ENCODE peak calls at places on chromosomes 5 and 9, in six cellular contexts. One of them, this sample, is unnamed.
A peak's percentile ranks its signal among the peaks of the same experiment; 100 is the strongest.

GRCh38 chr9:105663914-105664313 is 1.7 kb downstream of the TAL2 start:
- DNase-seq in astrocyte: no peak
- DNase-seq in K562: no peak
- DNase-seq in mesendoderm: no peak
- DNase-seq in IMR-90: no peak
- DNase-seq in colonic mucosa: no peak
- DNase-seq in this sample: no peak

GRCh38 chr5:132498686-132499271 is 8.2 kb upstream of the IRF1 start:
- DNase-seq in mesendoderm: no peak
- DNase-seq in colonic mucosa: peak; percentile 17
- DNase-seq in IMR-90: peak; percentile 20
- DNase-seq in K562: no peak
- DNase-seq in astrocyte: peak; percentile 36
- DNase-seq in this sample: no peak

GRCh38 chr5:91381774-91382492 is 1.2 kb downstream of the ARRDC3 start:
- DNase-seq in K562: peak; percentile 87
- DNase-seq in colonic mucosa: peak; percentile 91
- DNase-seq in mesendoderm: peak; percentile 94
- DNase-seq in IMR-90: peak; percentile 89
- DNase-seq in astrocyte: peak; percentile 77
- DNase-seq in this sample: peak; percentile 89

GRCh38 chr9:113868501-113868900 is 7.6 kb upstream of the ZNF618 start:
- DNase-seq in colonic mucosa: no peak
- DNase-seq in mesendoderm: no peak
- DNase-seq in K562: peak; percentile 35
- DNase-seq in astrocyte: peak; percentile 62
- DNase-seq in IMR-90: no peak
- DNase-seq in this sample: no peak

GRCh38 chr5:10601246-10602030 is 37.6 kb downstream of the ANKRD33B start:
- DNase-seq in IMR-90: peak; percentile 91
- DNase-seq in mesendoderm: no peak
- DNase-seq in astrocyte: peak; percentile 87
- DNase-seq in colonic mucosa: peak; percentile 76
- DNase-seq in K562: peak; percentile 76
- DNase-seq in this sample: no peak

GRCh38 chr9:2241875-2242741 is 227.0 kb downstream of the SMARCA2 start:
- DNase-seq in astrocyte: peak; percentile 90
- DNase-seq in IMR-90: peak; percentile 88
- DNase-seq in mesendoderm: peak; percentile 96
- DNase-seq in K562: peak; percentile 73
- DNase-seq in colonic mucosa: peak; percentile 82
- DNase-seq in this sample: peak; percentile 94

GRCh38 chr9:96048116-96048953 is 172.8 kb downstream of the ERCC6L2 start:
- DNase-seq in IMR-90: no peak
- DNase-seq in astrocyte: no peak
- DNase-seq in colonic mucosa: no peak
- DNase-seq in K562: no peak
- DNase-seq in mesendoderm: no peak
- DNase-seq in this sample: peak; percentile 80

GRCh38 chr9:112446518-112446917 is 40.1 kb upstream of the KIAA1958 start:
- DNase-seq in mesendoderm: peak; percentile 33
- DNase-seq in astrocyte: no peak
- DNase-seq in K562: no peak
- DNase-seq in colonic mucosa: no peak
- DNase-seq in IMR-90: no peak
- DNase-seq in this sample: no peak

GRCh38 chr5:159780246-159780645 is 136.0 kb upstream of the ADRA1B start:
- DNase-seq in astrocyte: peak; percentile 36
- DNase-seq in colonic mucosa: no peak
- DNase-seq in IMR-90: peak; percentile 21
- DNase-seq in K562: no peak
- DNase-seq in mesendoderm: no peak
- DNase-seq in this sample: no peak

GRCh38 chr5:89449392-89450148 is 566.6 kb upstream of the MEF2C start:
- DNase-seq in K562: no peak
- DNase-seq in colonic mucosa: no peak
- DNase-seq in mesendoderm: no peak
- DNase-seq in IMR-90: no peak
- DNase-seq in astrocyte: no peak
- DNase-seq in this sample: no peak

GRCh38 chr5:33146916-33147315 is 293.8 kb upstream of the TARS1 start:
- DNase-seq in mesendoderm: no peak
- DNase-seq in colonic mucosa: no peak
- DNase-seq in astrocyte: peak; percentile 32
- DNase-seq in IMR-90: peak; percentile 67
- DNase-seq in K562: no peak
- DNase-seq in this sample: no peak
- H3K9ac ChIP-seq in mesendoderm: no peak overlapping the region
- H3K9ac ChIP-seq in colonic mucosa: no peak overlapping the region
- H3K9ac ChIP-seq in astrocyte: no peak overlapping the region
- H3K9ac ChIP-seq in IMR-90: no peak overlapping the region
- H3K9ac ChIP-seq in K562: no peak overlapping the region
- H3K9ac ChIP-seq in this sample: no peak overlapping the region

GRCh38 chr5:1111727-1112289 is at the start of gene SLC12A7:
- DNase-seq in K562: peak; percentile 50
- DNase-seq in colonic mucosa: peak; percentile 83
- DNase-seq in mesendoderm: peak; percentile 56
- DNase-seq in IMR-90: no peak
- DNase-seq in astrocyte: no peak
- DNase-seq in this sample: peak; percentile 77

GRCh38 chr5:1109542-1110259 is 2.2 kb downstream of the SLC12A7 start:
- DNase-seq in astrocyte: no peak
- DNase-seq in IMR-90: no peak
- DNase-seq in mesendoderm: no peak
- DNase-seq in colonic mucosa: no peak
- DNase-seq in K562: no peak
- DNase-seq in this sample: no peak

GRCh38 chr5:1112596-1113331 is 901 bp upstream of the SLC12A7 start:
- DNase-seq in astrocyte: no peak
- DNase-seq in K562: no peak
- DNase-seq in IMR-90: no peak
- DNase-seq in colonic mucosa: no peak
- DNase-seq in mesendoderm: no peak
- DNase-seq in this sample: no peak

GRCh38 chr5:1110260-1110929 is 1.5 kb downstream of the SLC12A7 start:
- DNase-seq in colonic mucosa: peak; percentile 58
- DNase-seq in IMR-90: no peak
- DNase-seq in K562: no peak
- DNase-seq in astrocyte: no peak
- DNase-seq in mesendoderm: no peak
- DNase-seq in this sample: no peak

GRCh38 chr5:1110930-1111726 is 735 bp downstream of the SLC12A7 start:
- DNase-seq in K562: no peak
- DNase-seq in astrocyte: no peak
- DNase-seq in mesendoderm: peak; percentile 29
- DNase-seq in colonic mucosa: no peak
- DNase-seq in IMR-90: no peak
- DNase-seq in this sample: peak; percentile 74
- H3K4me3 ChIP-seq in K562: peak overlapping the region; percentile 34
- H3K4me3 ChIP-seq in astrocyte: peak overlapping the region; percentile 44
- H3K4me3 ChIP-seq in mesendoderm: peak overlapping the region; percentile 70
- H3K4me3 ChIP-seq in colonic mucosa: peak overlapping the region; percentile 94
- H3K4me3 ChIP-seq in IMR-90: peak overlapping the region; percentile 81
- H3K4me3 ChIP-seq in this sample: peak overlapping the region; percentile 94

DNA sequence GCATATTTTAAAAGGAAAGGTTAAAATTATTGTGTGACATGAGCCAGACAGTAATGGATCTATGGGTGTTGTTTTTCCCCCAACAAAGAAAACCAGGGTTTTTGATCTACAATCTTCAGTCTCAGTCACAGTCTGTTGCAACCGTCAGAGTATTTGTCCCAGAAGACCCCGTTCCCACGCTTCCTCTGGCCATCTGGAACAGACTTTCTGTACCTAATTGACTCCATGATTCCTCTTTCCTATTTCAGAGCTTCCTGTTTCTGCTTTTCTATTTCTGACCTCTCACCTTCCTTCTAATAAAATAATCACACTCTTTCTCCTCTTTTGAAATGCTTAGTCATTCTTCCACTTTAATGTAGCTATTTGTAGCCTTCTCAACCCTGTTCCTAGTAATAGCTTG is 1044.8 kb downstream of the DTWD2 start:
- DNase-seq in IMR-90: no peak
- DNase-seq in K562: no peak
- DNase-seq in colonic mucosa: no peak
- DNase-seq in astrocyte: no peak
- DNase-seq in mesendoderm: no peak
- DNase-seq in this sample: no peak
- H3K9ac ChIP-seq in IMR-90: no peak overlapping the region
- H3K9ac ChIP-seq in K562: no peak overlapping the region
- H3K9ac ChIP-seq in colonic mucosa: no peak overlapping the region
- H3K9ac ChIP-seq in astrocyte: no peak overlapping the region
- H3K9ac ChIP-seq in mesendoderm: no peak overlapping the region
- H3K9ac ChIP-seq in this sample: no peak overlapping the region

GRCh38 chr9:133710661-133711427 is 27.3 kb downstream of the SARDH start:
- DNase-seq in astrocyte: no peak
- DNase-seq in K562: no peak
- DNase-seq in mesendoderm: no peak
- DNase-seq in IMR-90: no peak
- DNase-seq in colonic mucosa: no peak
- DNase-seq in this sample: no peak

GRCh38 chr9:133711428-133712220 is 26.5 kb downstream of the SARDH start:
- DNase-seq in astrocyte: peak; percentile 76
- DNase-seq in colonic mucosa: no peak
- DNase-seq in mesendoderm: no peak
- DNase-seq in IMR-90: peak; percentile 85
- DNase-seq in K562: no peak
- DNase-seq in this sample: no peak

GRCh38 chr9:133708770-133709611 is 29.2 kb downstream of the SARDH start:
- DNase-seq in colonic mucosa: no peak
- DNase-seq in IMR-90: no peak
- DNase-seq in mesendoderm: no peak
- DNase-seq in K562: no peak
- DNase-seq in astrocyte: no peak
- DNase-seq in this sample: peak; percentile 50

GRCh38 chr9:133708123-133708769 is 29.9 kb downstream of the SARDH start:
- DNase-seq in K562: no peak
- DNase-seq in IMR-90: no peak
- DNase-seq in mesendoderm: no peak
- DNase-seq in colonic mucosa: no peak
- DNase-seq in astrocyte: no peak
- DNase-seq in this sample: no peak

DNA sequence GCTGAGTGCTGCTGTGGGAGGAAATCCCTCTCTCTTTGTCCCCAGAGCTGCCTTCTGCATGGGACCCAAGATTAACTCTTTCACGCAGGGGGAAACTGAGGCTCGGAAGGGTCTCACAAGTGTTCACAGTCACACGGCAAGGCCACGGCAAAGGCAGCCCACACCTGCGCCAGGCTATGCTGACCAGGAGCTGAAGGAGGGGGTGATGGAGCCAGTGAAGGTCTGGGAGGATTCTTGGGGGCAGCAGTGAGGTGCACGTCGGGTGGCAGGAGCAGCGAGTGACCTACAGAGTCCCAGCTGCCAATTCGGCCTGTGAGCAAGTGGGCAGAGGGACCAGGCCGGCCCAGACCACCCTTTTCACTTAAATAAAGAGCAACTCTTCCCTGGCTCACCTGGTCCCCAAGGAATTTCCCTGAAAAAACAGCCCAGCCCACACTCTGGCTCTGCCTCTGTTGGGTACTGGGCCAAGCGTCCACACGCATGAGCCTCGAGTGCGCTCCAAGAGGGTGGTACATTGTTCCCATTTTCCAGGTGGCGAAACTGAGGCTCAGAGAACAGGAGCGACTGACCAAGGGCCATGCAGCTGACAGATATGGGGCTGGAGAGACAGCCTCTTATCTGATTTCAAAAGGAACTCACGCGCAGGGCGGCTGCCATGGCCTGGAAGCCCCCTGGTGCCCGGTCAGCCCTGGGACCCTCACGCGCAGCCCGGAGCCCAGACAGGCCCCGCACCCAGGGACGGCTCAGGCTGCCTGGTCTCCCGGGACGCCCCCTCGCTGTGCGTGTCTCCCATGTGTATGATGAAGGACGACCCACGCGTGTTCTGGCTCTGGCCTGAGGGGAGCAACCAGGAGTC is 28.2 kb downstream of the SARDH start:
- DNase-seq in K562: no peak
- DNase-seq in IMR-90: no peak
- DNase-seq in mesendoderm: no peak
- DNase-seq in astrocyte: no peak
- DNase-seq in colonic mucosa: no peak
- DNase-seq in this sample: no peak
- H3K4me3 ChIP-seq in K562: no peak overlapping the region
- H3K4me3 ChIP-seq in IMR-90: no peak overlapping the region
- H3K4me3 ChIP-seq in mesendoderm: no peak overlapping the region
- H3K4me3 ChIP-seq in astrocyte: no peak overlapping the region
- H3K4me3 ChIP-seq in colonic mucosa: no peak overlapping the region
- H3K4me3 ChIP-seq in this sample: no peak overlapping the region

This sample was measured in neural progenitor cell.